ENCODE peak calls at places on chromosomes 11 and 22, in nine cellular contexts. One of them, this sample, is unnamed.

GRCh38 chr11:41983458-41983857 is 524.0 kb upstream of the LRRC4C start:
- DNase-seq in body of pancreas: no peak
- DNase-seq in GM23338: no peak
- DNase-seq in caudate nucleus: no peak
- DNase-seq in hepatocyte: no peak
- DNase-seq in RWPE1: no peak
- DNase-seq in small intestine: no peak
- DNase-seq in neural progenitor cell: no peak
- DNase-seq in neuronal stem cell: no peak
- DNase-seq in this sample: no peak

GRCh38 chr11:46321757-46322156 is 25.5 kb upstream of the DGKZ start:
- DNase-seq in body of pancreas: no peak
- DNase-seq in GM23338: no peak
- DNase-seq in caudate nucleus: no peak
- DNase-seq in hepatocyte: no peak
- DNase-seq in RWPE1: no peak
- DNase-seq in small intestine: no peak
- DNase-seq in neural progenitor cell: no peak
- DNase-seq in neuronal stem cell: no peak
- DNase-seq in this sample: no peak

GRCh38 chr11:34356918-34357645 is 728 bp downstream of the ABTB2 start:
- DNase-seq in body of pancreas: peak
- DNase-seq in GM23338: peak
- DNase-seq in caudate nucleus: no peak
- DNase-seq in hepatocyte: peak
- DNase-seq in RWPE1: peak
- DNase-seq in small intestine: peak
- DNase-seq in neural progenitor cell: peak
- DNase-seq in neuronal stem cell: peak
- DNase-seq in this sample: peak

GRCh38 chr11:17770048-17770652 is 35.6 kb downstream of the KCNC1 start:
- DNase-seq in body of pancreas: peak
- DNase-seq in GM23338: peak
- DNase-seq in caudate nucleus: no peak
- DNase-seq in hepatocyte: peak
- DNase-seq in RWPE1: no peak
- DNase-seq in small intestine: peak
- DNase-seq in neural progenitor cell: no peak
- DNase-seq in neuronal stem cell: no peak
- DNase-seq in this sample: peak

GRCh38 chr11:89489930-89490329 is 1.2 kb downstream of the NOX4 start:
- DNase-seq in body of pancreas: no peak
- DNase-seq in GM23338: no peak
- DNase-seq in caudate nucleus: no peak
- DNase-seq in hepatocyte: no peak
- DNase-seq in RWPE1: no peak
- DNase-seq in small intestine: no peak
- DNase-seq in neural progenitor cell: no peak
- DNase-seq in neuronal stem cell: no peak
- DNase-seq in this sample: no peak

GRCh38 chr11:17014321-17014773 is at the start of gene PLEKHA7:
- DNase-seq in body of pancreas: no peak
- DNase-seq in GM23338: peak
- DNase-seq in caudate nucleus: no peak
- DNase-seq in hepatocyte: peak
- DNase-seq in RWPE1: peak
- DNase-seq in small intestine: peak
- DNase-seq in neural progenitor cell: peak
- DNase-seq in neuronal stem cell: peak
- DNase-seq in this sample: peak

GRCh38 chr22:40040927-40041326 is 46.2 kb downstream of the FAM83F start:
- DNase-seq in body of pancreas: no peak
- DNase-seq in GM23338: no peak
- DNase-seq in caudate nucleus: no peak
- DNase-seq in hepatocyte: peak
- DNase-seq in RWPE1: no peak
- DNase-seq in small intestine: no peak
- DNase-seq in neural progenitor cell: no peak
- DNase-seq in neuronal stem cell: no peak
- DNase-seq in this sample: no peak

GRCh38 chr22:17753401-17753989 is 20.8 kb downstream of the BID start:
- DNase-seq in body of pancreas: no peak
- DNase-seq in GM23338: no peak
- DNase-seq in caudate nucleus: no peak
- DNase-seq in hepatocyte: no peak
- DNase-seq in RWPE1: no peak
- DNase-seq in small intestine: no peak
- DNase-seq in neural progenitor cell: no peak
- DNase-seq in neuronal stem cell: no peak
- DNase-seq in this sample: no peak

GRCh38 chr11:57458410-57459111 is 1.8 kb upstream of the RTN4RL2 start:
- DNase-seq in body of pancreas: peak
- DNase-seq in GM23338: peak
- DNase-seq in caudate nucleus: no peak
- DNase-seq in hepatocyte: peak
- DNase-seq in RWPE1: no peak
- DNase-seq in small intestine: no peak
- DNase-seq in neural progenitor cell: peak
- DNase-seq in neuronal stem cell: no peak
- DNase-seq in this sample: peak

GRCh38 chr11:90176069-90176468 is 41.6 kb downstream of the NAALAD2 start:
- DNase-seq in body of pancreas: no peak
- DNase-seq in GM23338: no peak
- DNase-seq in caudate nucleus: no peak
- DNase-seq in hepatocyte: no peak
- DNase-seq in RWPE1: no peak
- DNase-seq in small intestine: no peak
- DNase-seq in neural progenitor cell: no peak
- DNase-seq in neuronal stem cell: no peak
- DNase-seq in this sample: no peak

GRCh38 chr11:11464555-11464954 is 111.5 kb upstream of the CSNK2A3 start:
- DNase-seq in body of pancreas: no peak
- DNase-seq in GM23338: no peak
- DNase-seq in caudate nucleus: no peak
- DNase-seq in hepatocyte: no peak
- DNase-seq in RWPE1: no peak
- DNase-seq in small intestine: no peak
- DNase-seq in neural progenitor cell: no peak
- DNase-seq in neuronal stem cell: no peak
- DNase-seq in this sample: no peak

GRCh38 chr22:17314472-17314871 is 54.8 kb upstream of the CECR2 start:
- DNase-seq in body of pancreas: no peak
- DNase-seq in GM23338: no peak
- DNase-seq in caudate nucleus: no peak
- DNase-seq in hepatocyte: no peak
- DNase-seq in RWPE1: no peak
- DNase-seq in small intestine: no peak
- DNase-seq in neural progenitor cell: no peak
- DNase-seq in neuronal stem cell: no peak
- DNase-seq in this sample: peak

GRCh38 chr11:128302425-128303186 is 284.8 kb downstream of the ETS1 start:
- DNase-seq in body of pancreas: no peak
- DNase-seq in GM23338: no peak
- DNase-seq in caudate nucleus: no peak
- DNase-seq in hepatocyte: no peak
- DNase-seq in RWPE1: no peak
- DNase-seq in small intestine: peak
- DNase-seq in neural progenitor cell: no peak
- DNase-seq in neuronal stem cell: no peak
- DNase-seq in this sample: no peak

DNA sequence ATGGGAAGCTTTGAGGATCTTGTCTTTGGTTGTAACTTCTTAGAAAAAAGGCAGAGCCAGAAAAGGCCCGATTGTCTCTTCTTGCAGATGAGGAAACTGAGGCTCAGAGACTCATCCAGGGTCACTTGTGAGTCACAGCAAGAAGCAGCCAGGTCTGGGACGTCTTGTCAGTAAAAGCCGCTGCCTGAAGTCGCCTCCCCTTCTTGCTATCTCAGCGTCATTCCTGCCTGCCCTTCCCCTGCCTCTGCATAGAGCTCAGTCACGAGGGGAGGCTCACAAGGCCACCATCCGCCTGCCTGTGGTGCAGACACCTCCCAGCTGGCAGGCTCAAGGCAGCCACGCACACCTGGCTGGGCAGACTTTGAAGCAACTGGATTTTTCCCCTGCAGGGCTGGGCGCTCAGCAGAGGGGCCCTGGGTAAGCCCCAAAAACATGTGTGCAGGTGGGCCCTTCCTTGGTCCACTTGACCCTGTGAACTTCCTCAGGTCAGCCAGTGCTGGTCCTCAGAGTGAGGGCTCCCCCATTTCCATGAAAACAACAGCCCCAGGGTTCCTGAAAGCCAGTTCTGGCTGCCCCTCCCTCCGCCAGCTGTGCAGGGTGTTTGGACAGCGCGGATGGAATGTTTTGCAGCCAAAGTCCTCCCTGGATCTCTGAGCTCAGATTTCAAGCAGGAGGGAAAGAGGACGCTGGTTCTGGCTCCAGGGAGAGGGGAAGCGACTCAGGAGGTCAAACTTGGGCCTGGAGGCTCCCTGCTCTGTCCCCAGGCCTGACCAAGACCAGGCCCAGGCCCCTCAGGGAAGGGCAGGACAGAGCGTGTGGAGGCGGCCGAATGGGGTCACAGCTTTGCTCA is 6.0 kb upstream of the RAB3IL1 start:
- DNase-seq in body of pancreas: peak
- DNase-seq in GM23338: peak
- DNase-seq in caudate nucleus: no peak
- DNase-seq in hepatocyte: peak
- DNase-seq in RWPE1: no peak
- DNase-seq in small intestine: peak
- DNase-seq in neural progenitor cell: peak
- DNase-seq in neuronal stem cell: no peak
- DNase-seq in this sample: peak
- H3K27ac ChIP-seq in body of pancreas: peak
- H3K27ac ChIP-seq in GM23338: no peak
- H3K27ac ChIP-seq in caudate nucleus: peak
- H3K27ac ChIP-seq in hepatocyte: peak
- H3K27ac ChIP-seq in RWPE1: no peak
- H3K27ac ChIP-seq in small intestine: no peak
- H3K27ac ChIP-seq in neural progenitor cell: no peak
- H3K27ac ChIP-seq in neuronal stem cell: no peak
- H3K27ac ChIP-seq in this sample: peak

GRCh38 chr22:23249506-23250423 is 69.5 kb downstream of the BCR start:
- DNase-seq in body of pancreas: no peak
- DNase-seq in GM23338: no peak
- DNase-seq in caudate nucleus: no peak
- DNase-seq in hepatocyte: no peak
- DNase-seq in RWPE1: no peak
- DNase-seq in small intestine: no peak
- DNase-seq in neural progenitor cell: no peak
- DNase-seq in neuronal stem cell: no peak
- DNase-seq in this sample: no peak

GRCh38 chr22:23250424-23251363 is 70.4 kb downstream of the BCR start:
- DNase-seq in body of pancreas: no peak
- DNase-seq in GM23338: no peak
- DNase-seq in caudate nucleus: no peak
- DNase-seq in hepatocyte: no peak
- DNase-seq in RWPE1: no peak
- DNase-seq in small intestine: no peak
- DNase-seq in neural progenitor cell: no peak
- DNase-seq in neuronal stem cell: no peak
- DNase-seq in this sample: no peak

GRCh38 chr22:23245799-23246136 is 65.5 kb downstream of the BCR start:
- DNase-seq in body of pancreas: no peak
- DNase-seq in GM23338: no peak
- DNase-seq in caudate nucleus: no peak
- DNase-seq in hepatocyte: no peak
- DNase-seq in RWPE1: no peak
- DNase-seq in small intestine: no peak
- DNase-seq in neural progenitor cell: no peak
- DNase-seq in neuronal stem cell: no peak
- DNase-seq in this sample: no peak

GRCh38 chr22:23246982-23247766 is 66.9 kb downstream of the BCR start:
- DNase-seq in body of pancreas: no peak
- DNase-seq in GM23338: no peak
- DNase-seq in caudate nucleus: no peak
- DNase-seq in hepatocyte: no peak
- DNase-seq in RWPE1: no peak
- DNase-seq in small intestine: no peak
- DNase-seq in neural progenitor cell: no peak
- DNase-seq in neuronal stem cell: no peak
- DNase-seq in this sample: no peak

DNA sequence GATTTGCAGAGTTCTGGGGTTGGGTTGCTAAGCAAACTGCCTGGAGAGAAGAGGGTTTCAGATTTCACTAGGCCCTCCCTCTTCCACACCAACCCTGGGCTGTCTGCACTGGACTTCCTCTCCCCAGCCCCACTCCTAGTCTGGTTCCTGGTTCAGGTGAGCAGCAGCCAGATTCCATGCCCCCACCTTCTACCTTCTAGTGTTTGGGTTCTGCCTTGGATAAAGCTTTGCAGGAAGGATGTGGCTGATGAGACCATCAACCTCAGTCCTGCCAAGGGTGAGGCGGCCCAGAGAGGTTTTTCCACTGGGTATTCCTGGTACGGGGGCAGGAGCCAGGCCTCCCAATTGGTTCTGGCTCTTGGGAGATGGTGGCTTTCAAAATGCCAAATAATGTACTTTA is 68.3 kb downstream of the BCR start:
- DNase-seq in body of pancreas: no peak
- DNase-seq in GM23338: peak
- DNase-seq in caudate nucleus: no peak
- DNase-seq in hepatocyte: peak
- DNase-seq in RWPE1: peak
- DNase-seq in small intestine: no peak
- DNase-seq in neural progenitor cell: peak
- DNase-seq in neuronal stem cell: no peak
- DNase-seq in this sample: peak
- H3K27ac ChIP-seq in body of pancreas: no peak
- H3K27ac ChIP-seq in GM23338: no peak
- H3K27ac ChIP-seq in caudate nucleus: no peak
- H3K27ac ChIP-seq in hepatocyte: peak
- H3K27ac ChIP-seq in RWPE1: peak
- H3K27ac ChIP-seq in small intestine: no peak
- H3K27ac ChIP-seq in neural progenitor cell: no peak
- H3K27ac ChIP-seq in neuronal stem cell: no peak
- H3K27ac ChIP-seq in this sample: peak

GRCh38 chr22:46793497-46793896 is 31.0 kb downstream of the TBC1D22A start:
- DNase-seq in body of pancreas: no peak
- DNase-seq in GM23338: no peak
- DNase-seq in caudate nucleus: no peak
- DNase-seq in hepatocyte: no peak
- DNase-seq in RWPE1: no peak
- DNase-seq in small intestine: no peak
- DNase-seq in neural progenitor cell: no peak
- DNase-seq in neuronal stem cell: no peak
- DNase-seq in this sample: peak
- H3K27ac ChIP-seq in body of pancreas: no peak
- H3K27ac ChIP-seq in GM23338: no peak
- H3K27ac ChIP-seq in caudate nucleus: no peak
- H3K27ac ChIP-seq in hepatocyte: no peak
- H3K27ac ChIP-seq in RWPE1: no peak
- H3K27ac ChIP-seq in small intestine: no peak
- H3K27ac ChIP-seq in neural progenitor cell: no peak
- H3K27ac ChIP-seq in neuronal stem cell: no peak
- H3K27ac ChIP-seq in this sample: no peak

DNA sequence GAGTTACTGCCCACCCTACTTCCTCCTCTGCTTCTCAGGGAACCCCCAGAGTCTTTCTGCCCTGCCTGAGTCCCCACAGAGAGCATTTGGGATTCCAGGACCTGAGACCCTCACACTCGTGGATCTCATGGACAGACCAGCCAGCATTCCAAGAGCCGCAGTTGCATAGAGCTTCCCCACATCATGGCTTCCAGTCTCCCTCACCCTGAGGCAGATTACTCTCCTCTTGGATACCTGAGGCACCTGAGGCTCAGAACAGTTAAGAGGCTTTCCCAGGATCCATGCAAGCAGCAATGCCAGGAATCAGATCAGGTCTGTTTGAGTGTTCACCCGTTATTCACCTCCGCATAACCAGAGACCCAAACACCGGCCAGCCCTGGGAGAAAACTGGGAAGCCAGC is 102.2 kb downstream of the TRIM29 start:
- DNase-seq in body of pancreas: no peak
- DNase-seq in GM23338: no peak
- DNase-seq in caudate nucleus: no peak
- DNase-seq in hepatocyte: no peak
- DNase-seq in RWPE1: no peak
- DNase-seq in small intestine: no peak
- DNase-seq in neural progenitor cell: no peak
- DNase-seq in neuronal stem cell: no peak
- DNase-seq in this sample: no peak
- H3K27ac ChIP-seq in body of pancreas: no peak
- H3K27ac ChIP-seq in GM23338: no peak
- H3K27ac ChIP-seq in caudate nucleus: peak
- H3K27ac ChIP-seq in hepatocyte: no peak
- H3K27ac ChIP-seq in RWPE1: no peak
- H3K27ac ChIP-seq in small intestine: no peak
- H3K27ac ChIP-seq in neural progenitor cell: no peak
- H3K27ac ChIP-seq in neuronal stem cell: no peak
- H3K27ac ChIP-seq in this sample: no peak